ENCODE peak calls at places on chromosomes 13 and 19, in seven cellular contexts. F is RWPE2; I is CD4-positive, alpha-beta T cell; Z is A673; G is mammary epithelial cell; B is cardiac muscle cell; J is adrenal gland. M is an unnamed sample.

GRCh38 chr19:18437481-18438330 is at the start of gene ISYNA1:
- DNase-seq in Z (peak; percentile 67), J (peak; percentile 76), I (peak; percentile 40), G (no peak), F (no peak), B (peak; percentile 75), M (peak; percentile 67)

GRCh38 chr13:107864543-107865460 is 350.5 kb downstream of the LIG4 start:
- DNase-seq in J (no peak), G (peak; percentile 31), I (no peak), B (peak; percentile 88), F (no peak), Z (peak; percentile 80), M (no peak)

GRCh38 chr13:34942732-34943674 is 933 bp downstream of the NBEA start:
- DNase-seq in G (no peak), Z (peak; percentile 1), B (peak; percentile 56), F (no peak), I (no peak), J (peak; percentile 56), M (peak; percentile 24)

GRCh38 chr19:54014920-54015560 is 23.6 kb downstream of the CACNG6 start:
- DNase-seq in B (peak; percentile 20), I (no peak), F (no peak), J (no peak), Z (peak; percentile 88), G (no peak), M (no peak)

GRCh38 chr13:65597839-65598818 is 1632.0 kb downstream of the PCDH9 start:
- DNase-seq in Z (no peak), F (no peak), G (no peak), B (no peak), J (no peak), I (no peak), M (no peak)

GRCh38 chr19:15897738-15898276 is at the start of gene CYP4F2:
- DNase-seq in Z (no peak), I (no peak), B (no peak), G (no peak), J (no peak), F (no peak), M (no peak)

GRCh38 chr13:75505327-75505726 is 23.4 kb upstream of the TBC1D4 start:
- DNase-seq in J (no peak), F (no peak), G (no peak), B (no peak), I (no peak), Z (no peak), M (no peak)

GRCh38 chr13:113660066-113660465 is 2.1 kb upstream of the ATP4B start:
- DNase-seq in Z (no peak), G (no peak), F (no peak), B (no peak), J (no peak), I (no peak), M (peak; percentile 5)

GRCh38 chr19:29323046-29323971 is 110.4 kb upstream of the UQCRFS1 start:
- DNase-seq in I (no peak), G (no peak), B (no peak), F (no peak), J (no peak), Z (no peak), M (no peak)

GRCh38 chr13:48437381-48437780 is 24.5 kb upstream of the LPAR6 start:
- DNase-seq in J (peak; percentile 60), G (no peak), F (no peak), B (peak; percentile 51), Z (peak; percentile 16), I (no peak), M (peak; percentile 76)

GRCh38 chr13:43220873-43221578 is 197.6 kb downstream of the DNAJC15 start:
- DNase-seq in J (no peak), F (no peak), Z (no peak), I (no peak), B (no peak), G (no peak), M (no peak)

GRCh38 chr13:48518083-48518482 is 14.8 kb downstream of the RCBTB2 start:
- DNase-seq in F (no peak), J (no peak), I (no peak), Z (no peak), G (no peak), B (no peak), M (no peak)

GRCh38 chr19:38164526-38164925 is 59.5 kb downstream of the DPF1 start:
- DNase-seq in I (no peak), B (no peak), F (no peak), G (no peak), Z (no peak), J (no peak), M (no peak)

GRCh38 chr13:21733475-21734311 is 62.8 kb downstream of the FGF9 start:
- DNase-seq in G (no peak), J (no peak), B (no peak), I (no peak), Z (no peak), F (no peak), M (no peak)

GRCh38 chr13:34340534-34340933 is 522.6 kb downstream of the RFC3 start:
- DNase-seq in J (peak; percentile 62), I (no peak), F (no peak), B (no peak), Z (no peak), G (peak; percentile 90), M (no peak)

GRCh38 chr19:38142176-38143035 is 81.6 kb downstream of the DPF1 start:
- DNase-seq in I (no peak), F (no peak), J (peak; percentile 70), Z (peak; percentile 76), G (peak; percentile 32), B (peak; percentile 75), M (peak; percentile 64)

GRCh38 chr13:44573790-44574465 is 2.2 kb downstream of the TSC22D1 start:
- DNase-seq in I (no peak), G (peak; percentile 28), Z (peak; percentile 34), F (no peak), B (peak; percentile 40), J (no peak), M (no peak)

GRCh38 chr19:6720369-6721112 is at the start of gene C3:
- DNase-seq in B (no peak), I (no peak), J (peak; percentile 89), Z (no peak), G (peak; percentile 91), F (peak; percentile 83), M (peak; percentile 62)

GRCh38 chr13:59790626-59791025 is 373.1 kb downstream of the DIAPH3 start:
- DNase-seq in I (no peak), G (no peak), Z (peak; percentile 38), B (no peak), F (no peak), J (no peak), M (no peak)

GRCh38 chr13:41562541-41563178 is 105.3 kb downstream of the RGCC start:
- DNase-seq in J (no peak), I (no peak), G (no peak), F (no peak), Z (no peak), B (no peak), M (no peak)

GRCh38 chr13:86269511-86269910 is 470.3 kb upstream of the SLITRK6 start:
- DNase-seq in B (no peak), Z (no peak), J (no peak), F (no peak), I (no peak), G (no peak), M (no peak)

GRCh38 chr19:10013834-10014618 is 743 bp downstream of the RDH8 start:
- DNase-seq in B (no peak), J (no peak), Z (peak; percentile 60), I (no peak), G (no peak), F (no peak), M (no peak)
- H3K27me3 ChIP-seq in B (peaks cover 58% of the 10 kb centered on the region), J (peaks cover 28% of the 10 kb centered on the region), Z (no peaks in the 10 kb centered on the region), I (peaks cover 37% of the 10 kb centered on the region), G (no peaks in the 10 kb centered on the region), F (peaks cover 14% of the 10 kb centered on the region), M (peaks cover 86% of the 10 kb centered on the region)

DNA sequence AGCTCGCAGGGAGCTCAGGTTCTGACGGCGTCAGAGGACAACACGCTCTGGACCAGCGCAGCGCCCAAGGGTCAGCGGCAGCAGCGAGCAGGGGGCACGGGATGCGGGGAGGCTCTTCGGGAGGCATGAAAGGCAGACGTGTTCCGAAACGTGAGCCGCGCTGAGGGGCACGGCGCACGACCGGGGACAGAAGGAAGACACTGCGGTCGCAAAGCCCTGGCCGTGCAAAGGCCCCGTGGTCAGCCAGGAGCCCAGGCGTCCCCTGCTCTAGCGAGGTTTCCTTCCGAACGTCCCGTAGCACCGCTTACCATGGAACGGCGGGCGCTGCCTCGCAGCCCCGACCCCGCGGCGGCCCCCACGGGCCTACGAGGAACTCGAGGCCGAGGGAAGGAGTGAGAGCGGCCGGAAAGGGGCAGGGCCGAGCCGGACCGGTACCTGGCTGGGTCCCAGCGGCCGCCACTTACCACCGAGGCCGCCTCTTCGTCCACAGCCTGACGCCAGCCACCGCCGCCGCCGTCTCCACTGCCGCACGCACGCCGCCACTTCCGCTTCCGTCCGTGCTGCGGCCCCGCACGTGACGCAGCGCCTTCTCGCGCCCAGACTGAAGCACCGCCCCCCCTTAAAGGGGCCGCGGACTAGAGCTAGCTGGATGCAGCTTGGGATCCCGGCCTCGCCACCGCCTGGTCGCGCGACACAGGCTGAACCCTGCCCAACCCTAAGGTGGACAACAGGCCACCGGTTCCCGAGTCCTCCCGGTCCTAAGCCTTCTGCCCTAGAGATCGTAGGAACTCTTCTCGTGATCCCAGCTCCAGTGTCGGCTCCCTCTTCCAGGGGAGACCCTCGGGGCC is 9.4 kb downstream of the ABHD17A start:
- DNase-seq in J (peak; percentile 93), Z (peak; percentile 96), F (peak; percentile 81), B (peak; percentile 96), I (peak; percentile 78), G (peak; percentile 86), M (peak; percentile 93)
- TF ChIP-seq CTCF in J (no peak), Z (no peak), F (no peak), B (no peak), I (no peak), G (no peak), M (no peak)

DNA sequence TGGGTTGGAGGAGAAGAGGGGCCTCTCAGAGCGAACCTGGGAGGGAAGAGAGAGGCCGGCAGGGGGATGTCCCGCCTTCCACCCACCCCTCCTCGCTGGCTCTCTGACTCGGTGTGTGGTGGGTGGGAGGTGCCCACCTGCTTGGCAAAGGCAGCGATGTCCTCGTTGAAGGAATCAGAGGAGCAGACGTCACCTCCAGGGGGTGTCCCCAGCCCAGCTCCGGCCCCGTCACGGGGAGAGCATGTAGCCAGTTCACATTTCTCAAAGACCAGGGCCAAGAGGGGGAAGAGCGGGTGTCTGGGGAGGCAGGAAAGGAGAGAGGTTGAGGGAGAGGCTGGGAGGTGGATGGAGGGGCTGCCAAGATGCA is 2.7 kb downstream of the MEIS3 start:
- DNase-seq in B (no peak), F (no peak), Z (no peak), J (no peak), G (no peak), I (no peak), M (no peak)
- H3K27me3 ChIP-seq in B (peaks cover 9% of the 10 kb centered on the region), F (peaks cover 23% of the 10 kb centered on the region), Z (peaks cover 6% of the 10 kb centered on the region), J (peaks cover 33% of the 10 kb centered on the region), G (peaks cover 40% of the 10 kb centered on the region), I (peaks cover 57% of the 10 kb centered on the region), M (peaks cover 97% of the 10 kb centered on the region)

GRCh38 chr13:80923907-80924306 is 583.0 kb upstream of the SPRY2 start:
- DNase-seq in J (no peak), Z (peak; percentile 15), G (no peak), I (no peak), F (no peak), B (peak; percentile 28), M (no peak)
- TF ChIP-seq CTCF in J (no peak), Z (peak; percentile 50), G (no peak), I (no peak), F (no peak), B (peak; percentile 22), M (peak; percentile 48)